ENCODE peak calls at places on chromosome 3, in six cellular contexts. Z is amygdala, V is non-pigmented ciliary epithelial cell, O is HFF-Myc, P is AML-193, U is brain microvascular endothelial cell. M is an unnamed sample.
A peak's percentile ranks its signal among the peaks of the same experiment; 100 is the strongest.

GRCh38 chr3:16467368-16467767 is 46.1 kb downstream of the RFTN1 start:
- DNase-seq in O (no peak), Z (no peak), U (no peak), P (no peak), V (no peak), M (no peak)

GRCh38 chr3:99646107-99646435 is 7.7 kb downstream of the COL8A1 start:
- DNase-seq in O (no peak), P (no peak), Z (no peak), U (no peak), V (no peak), M (no peak)

GRCh38 chr3:77456881-77457280 is 417.0 kb downstream of the ROBO2 start:
- DNase-seq in O (no peak), U (no peak), V (no peak), Z (no peak), P (no peak), M (no peak)

GRCh38 chr3:37147676-37148075 is 26.7 kb downstream of the LRRFIP2 start:
- DNase-seq in U (no peak), P (peak; percentile 90), Z (no peak), O (no peak), V (no peak), M (no peak)

GRCh38 chr3:79517766-79518413 is 249.9 kb downstream of the ROBO1 start:
- DNase-seq in V (peak; percentile 15), U (peak; percentile 49), Z (no peak), O (peak; percentile 5), P (peak; percentile 22), M (peak; percentile 41)

GRCh38 chr3:9732080-9732752 is 681 bp downstream of the BRPF1 start:
- DNase-seq in P (peak; percentile 51), Z (no peak), O (no peak), V (no peak), U (no peak), M (peak; percentile 12)

GRCh38 chr3:48410205-48411040 is 19.5 kb downstream of the PLXNB1 start:
- DNase-seq in O (no peak), V (no peak), Z (no peak), U (no peak), P (no peak), M (no peak)

GRCh38 chr3:41418961-41419691 is 219.8 kb downstream of the CTNNB1 start:
- DNase-seq in O (no peak), V (peak; percentile 49), U (peak; percentile 84), Z (no peak), P (no peak), M (no peak)

GRCh38 chr3:183427206-183428139 is 946 bp downstream of the MCF2L2 start:
- DNase-seq in P (no peak), Z (no peak), U (no peak), O (no peak), V (no peak), M (no peak)

GRCh38 chr3:156617781-156618180 is 56.6 kb upstream of the TIPARP start:
- DNase-seq in P (no peak), O (no peak), V (no peak), U (no peak), Z (no peak), M (no peak)

GRCh38 chr3:128316456-128316855 is 150.2 kb downstream of the DNAJB8 start:
- DNase-seq in U (no peak), O (peak; percentile 12), Z (no peak), V (no peak), P (no peak), M (no peak)

GRCh38 chr3:88618121-88618645 is 468.4 kb downstream of the C3orf38 start:
- DNase-seq in O (no peak), P (no peak), U (no peak), Z (no peak), V (no peak), M (no peak)

GRCh38 chr3:99659032-99659431 is 20.6 kb downstream of the COL8A1 start:
- DNase-seq in U (peak; percentile 100), V (peak; percentile 100), Z (no peak), P (no peak), O (peak; percentile 89), M (no peak)

GRCh38 chr3:147008458-147008857 is 397.9 kb downstream of the ZIC4 start:
- DNase-seq in U (no peak), Z (no peak), V (no peak), O (no peak), P (no peak), M (no peak)

GRCh38 chr3:8647137-8647970 is 2.8 kb upstream of the SSUH2 start:
- DNase-seq in U (no peak), Z (no peak), V (no peak), O (no peak), P (no peak), M (no peak)

GRCh38 chr3:141096164-141096563 is 45.0 kb downstream of the SPSB4 start:
- DNase-seq in V (no peak), O (no peak), P (no peak), Z (no peak), U (no peak), M (no peak)

GRCh38 chr3:135362889-135363288 is 567.8 kb downstream of the EPHB1 start:
- DNase-seq in V (no peak), U (no peak), P (no peak), Z (no peak), O (no peak), M (no peak)

M was measured in Calu3.